ENCODE peak calls at places on chromosomes 2 and 18, in eight cellular contexts. One of them, this sample, is unnamed.

GRCh38 chr2:127589358-127589757 is 53.9 kb downstream of the MYO7B start:
- DNase-seq in AG08396: no peak
- DNase-seq in T follicular helper cell: no peak
- DNase-seq in astrocyte of the cerebellum: no peak
- DNase-seq in activated effector memory CD4-positive, alpha-beta T cell treated with Interleukin-2 at 50 U/mL for 16 hours: no peak
- DNase-seq in stimulated activated CD8-positive, alpha-beta memory T cell treated with anti-CD3 and anti-CD28 coated beads, Interleukin-4, amount 100 ng/mL, for 1 hour: no peak
- DNase-seq in Daoy: no peak
- DNase-seq in suprapubic skin: peak; percentile 48
- DNase-seq in this sample: no peak

GRCh38 chr2:46323671-46324207 is 26.5 kb downstream of the EPAS1 start:
- DNase-seq in stimulated activated CD8-positive, alpha-beta memory T cell treated with anti-CD3 and anti-CD28 coated beads, Interleukin-4, amount 100 ng/mL, for 1 hour: no peak
- DNase-seq in Daoy: no peak
- DNase-seq in activated effector memory CD4-positive, alpha-beta T cell treated with Interleukin-2 at 50 U/mL for 16 hours: no peak
- DNase-seq in AG08396: no peak
- DNase-seq in T follicular helper cell: no peak
- DNase-seq in astrocyte of the cerebellum: no peak
- DNase-seq in suprapubic skin: no peak
- DNase-seq in this sample: peak; percentile 39

GRCh38 chr2:108988796-108989713 is at the start of gene EDAR:
- DNase-seq in stimulated activated CD8-positive, alpha-beta memory T cell treated with anti-CD3 and anti-CD28 coated beads, Interleukin-4, amount 100 ng/mL, for 1 hour: no peak
- DNase-seq in Daoy: peak; percentile 54
- DNase-seq in activated effector memory CD4-positive, alpha-beta T cell treated with Interleukin-2 at 50 U/mL for 16 hours: peak; percentile 8
- DNase-seq in AG08396: no peak
- DNase-seq in suprapubic skin: no peak
- DNase-seq in astrocyte of the cerebellum: peak; percentile 18
- DNase-seq in T follicular helper cell: peak; percentile 34
- DNase-seq in this sample: no peak

GRCh38 chr2:165452327-165452726 is 17.2 kb upstream of the CSRNP3 start:
- DNase-seq in Daoy: no peak
- DNase-seq in astrocyte of the cerebellum: no peak
- DNase-seq in AG08396: no peak
- DNase-seq in stimulated activated CD8-positive, alpha-beta memory T cell treated with anti-CD3 and anti-CD28 coated beads, Interleukin-4, amount 100 ng/mL, for 1 hour: no peak
- DNase-seq in T follicular helper cell: no peak
- DNase-seq in suprapubic skin: no peak
- DNase-seq in activated effector memory CD4-positive, alpha-beta T cell treated with Interleukin-2 at 50 U/mL for 16 hours: no peak
- DNase-seq in this sample: no peak

GRCh38 chr2:174577967-174578589 is 19.5 kb downstream of the WIPF1 start:
- DNase-seq in activated effector memory CD4-positive, alpha-beta T cell treated with Interleukin-2 at 50 U/mL for 16 hours: peak; percentile 34
- DNase-seq in suprapubic skin: no peak
- DNase-seq in stimulated activated CD8-positive, alpha-beta memory T cell treated with anti-CD3 and anti-CD28 coated beads, Interleukin-4, amount 100 ng/mL, for 1 hour: no peak
- DNase-seq in Daoy: peak; percentile 46
- DNase-seq in astrocyte of the cerebellum: no peak
- DNase-seq in AG08396: peak; percentile 51
- DNase-seq in T follicular helper cell: peak; percentile 43
- DNase-seq in this sample: peak; percentile 46

GRCh38 chr2:45192481-45192880 is 183.2 kb upstream of the SIX2 start:
- DNase-seq in T follicular helper cell: no peak
- DNase-seq in AG08396: no peak
- DNase-seq in suprapubic skin: no peak
- DNase-seq in stimulated activated CD8-positive, alpha-beta memory T cell treated with anti-CD3 and anti-CD28 coated beads, Interleukin-4, amount 100 ng/mL, for 1 hour: no peak
- DNase-seq in Daoy: no peak
- DNase-seq in astrocyte of the cerebellum: no peak
- DNase-seq in activated effector memory CD4-positive, alpha-beta T cell treated with Interleukin-2 at 50 U/mL for 16 hours: no peak
- DNase-seq in this sample: no peak

GRCh38 chr2:67649331-67650071 is 252.4 kb downstream of the ETAA1 start:
- DNase-seq in stimulated activated CD8-positive, alpha-beta memory T cell treated with anti-CD3 and anti-CD28 coated beads, Interleukin-4, amount 100 ng/mL, for 1 hour: no peak
- DNase-seq in AG08396: peak; percentile 4
- DNase-seq in T follicular helper cell: no peak
- DNase-seq in Daoy: peak; percentile 28
- DNase-seq in activated effector memory CD4-positive, alpha-beta T cell treated with Interleukin-2 at 50 U/mL for 16 hours: no peak
- DNase-seq in astrocyte of the cerebellum: peak; percentile 41
- DNase-seq in suprapubic skin: no peak
- DNase-seq in this sample: no peak

GRCh38 chr2:18435425-18436037 is 124.9 kb downstream of the RDH14 start:
- DNase-seq in stimulated activated CD8-positive, alpha-beta memory T cell treated with anti-CD3 and anti-CD28 coated beads, Interleukin-4, amount 100 ng/mL, for 1 hour: no peak
- DNase-seq in activated effector memory CD4-positive, alpha-beta T cell treated with Interleukin-2 at 50 U/mL for 16 hours: no peak
- DNase-seq in suprapubic skin: no peak
- DNase-seq in T follicular helper cell: no peak
- DNase-seq in astrocyte of the cerebellum: peak; percentile 66
- DNase-seq in Daoy: peak; percentile 42
- DNase-seq in AG08396: no peak
- DNase-seq in this sample: peak; percentile 28

GRCh38 chr18:3867252-3867651 is 417.3 kb downstream of the TGIF1 start:
- DNase-seq in T follicular helper cell: no peak
- DNase-seq in suprapubic skin: no peak
- DNase-seq in stimulated activated CD8-positive, alpha-beta memory T cell treated with anti-CD3 and anti-CD28 coated beads, Interleukin-4, amount 100 ng/mL, for 1 hour: no peak
- DNase-seq in AG08396: no peak
- DNase-seq in Daoy: no peak
- DNase-seq in activated effector memory CD4-positive, alpha-beta T cell treated with Interleukin-2 at 50 U/mL for 16 hours: no peak
- DNase-seq in astrocyte of the cerebellum: no peak
- DNase-seq in this sample: no peak

This sample was measured in H4.